ENCODE peak calls at places on chromosome 1, in seven cellular contexts. One of them, this sample, is unnamed.

GRCh38 chr1:162740755-162741154 is 49.7 kb upstream of the HSD17B7 start:
- DNase-seq in body of pancreas: no peak
- DNase-seq in neuronal stem cell: no peak
- DNase-seq in cardiac muscle cell: no peak
- DNase-seq in foreskin keratinocyte: no peak
- DNase-seq in spleen: no peak
- DNase-seq in neural progenitor cell: no peak
- DNase-seq in this sample: no peak

GRCh38 chr1:175072131-175072941 is 4.7 kb downstream of the TNN start:
- DNase-seq in cardiac muscle cell: peak
- DNase-seq in body of pancreas: no peak
- DNase-seq in neural progenitor cell: peak
- DNase-seq in foreskin keratinocyte: no peak
- DNase-seq in spleen: no peak
- DNase-seq in neuronal stem cell: no peak
- DNase-seq in this sample: peak

GRCh38 chr1:107433068-107433467 is 292.2 kb downstream of the NTNG1 start:
- DNase-seq in spleen: no peak
- DNase-seq in neuronal stem cell: no peak
- DNase-seq in foreskin keratinocyte: no peak
- DNase-seq in body of pancreas: no peak
- DNase-seq in cardiac muscle cell: no peak
- DNase-seq in neural progenitor cell: no peak
- DNase-seq in this sample: no peak

GRCh38 chr1:11487196-11487751 is 8.3 kb downstream of the DISP3 start:
- DNase-seq in cardiac muscle cell: no peak
- DNase-seq in spleen: peak
- DNase-seq in neuronal stem cell: no peak
- DNase-seq in neural progenitor cell: peak
- DNase-seq in body of pancreas: no peak
- DNase-seq in foreskin keratinocyte: no peak
- DNase-seq in this sample: no peak

GRCh38 chr1:92816732-92817131 is 15.1 kb upstream of the RPL5 start:
- DNase-seq in neuronal stem cell: no peak
- DNase-seq in body of pancreas: no peak
- DNase-seq in foreskin keratinocyte: no peak
- DNase-seq in neural progenitor cell: no peak
- DNase-seq in cardiac muscle cell: no peak
- DNase-seq in spleen: no peak
- DNase-seq in this sample: no peak

GRCh38 chr1:34683616-34684015 is 71.2 kb upstream of the GJB5 start:
- DNase-seq in foreskin keratinocyte: no peak
- DNase-seq in body of pancreas: no peak
- DNase-seq in spleen: no peak
- DNase-seq in neural progenitor cell: no peak
- DNase-seq in neuronal stem cell: no peak
- DNase-seq in cardiac muscle cell: no peak
- DNase-seq in this sample: no peak

GRCh38 chr1:17919525-17920439 is 164.6 kb downstream of the ACTL8 start:
- DNase-seq in spleen: peak
- DNase-seq in neural progenitor cell: peak
- DNase-seq in cardiac muscle cell: peak
- DNase-seq in body of pancreas: no peak
- DNase-seq in neuronal stem cell: peak
- DNase-seq in foreskin keratinocyte: no peak
- DNase-seq in this sample: no peak

GRCh38 chr1:199404191-199404590 is 623.3 kb upstream of the NR5A2 start:
- DNase-seq in body of pancreas: no peak
- DNase-seq in spleen: no peak
- DNase-seq in neuronal stem cell: no peak
- DNase-seq in neural progenitor cell: no peak
- DNase-seq in cardiac muscle cell: no peak
- DNase-seq in foreskin keratinocyte: no peak
- DNase-seq in this sample: no peak

GRCh38 chr1:95071539-95071938 is 1.2 kb downstream of the ALG14 start:
- DNase-seq in neuronal stem cell: no peak
- DNase-seq in neural progenitor cell: no peak
- DNase-seq in cardiac muscle cell: no peak
- DNase-seq in spleen: no peak
- DNase-seq in foreskin keratinocyte: no peak
- DNase-seq in body of pancreas: no peak
- DNase-seq in this sample: no peak

GRCh38 chr1:21251773-21252471 is 38.3 kb downstream of the ECE1 start:
- DNase-seq in neural progenitor cell: no peak
- DNase-seq in spleen: no peak
- DNase-seq in body of pancreas: peak
- DNase-seq in neuronal stem cell: no peak
- DNase-seq in foreskin keratinocyte: peak
- DNase-seq in cardiac muscle cell: no peak
- DNase-seq in this sample: peak

GRCh38 chr1:222769968-222770620 is 33.1 kb downstream of the FAM177B start:
- DNase-seq in neural progenitor cell: no peak
- DNase-seq in spleen: no peak
- DNase-seq in body of pancreas: no peak
- DNase-seq in neuronal stem cell: no peak
- DNase-seq in cardiac muscle cell: no peak
- DNase-seq in foreskin keratinocyte: no peak
- DNase-seq in this sample: no peak

GRCh38 chr1:93842750-93843500 is 36.1 kb downstream of the DNTTIP2 start:
- DNase-seq in neural progenitor cell: no peak
- DNase-seq in spleen: no peak
- DNase-seq in foreskin keratinocyte: no peak
- DNase-seq in body of pancreas: no peak
- DNase-seq in neuronal stem cell: no peak
- DNase-seq in cardiac muscle cell: no peak
- DNase-seq in this sample: no peak

GRCh38 chr1:107480548-107480947 is 339.7 kb downstream of the NTNG1 start:
- DNase-seq in body of pancreas: peak
- DNase-seq in neuronal stem cell: no peak
- DNase-seq in cardiac muscle cell: no peak
- DNase-seq in spleen: peak
- DNase-seq in foreskin keratinocyte: no peak
- DNase-seq in neural progenitor cell: no peak
- DNase-seq in this sample: no peak

GRCh38 chr1:16204216-16204615 is 8.2 kb downstream of the ARHGEF19 start:
- DNase-seq in neural progenitor cell: no peak
- DNase-seq in cardiac muscle cell: no peak
- DNase-seq in neuronal stem cell: no peak
- DNase-seq in spleen: no peak
- DNase-seq in body of pancreas: no peak
- DNase-seq in foreskin keratinocyte: no peak
- DNase-seq in this sample: no peak

GRCh38 chr1:49104575-49104974 is 327.9 kb upstream of the BEND5 start:
- DNase-seq in neuronal stem cell: no peak
- DNase-seq in neural progenitor cell: no peak
- DNase-seq in foreskin keratinocyte: no peak
- DNase-seq in spleen: no peak
- DNase-seq in cardiac muscle cell: no peak
- DNase-seq in body of pancreas: no peak
- DNase-seq in this sample: no peak

GRCh38 chr1:156703741-156704140 is 1.6 kb downstream of the CRABP2 start:
- DNase-seq in body of pancreas: no peak
- DNase-seq in neural progenitor cell: peak
- DNase-seq in cardiac muscle cell: no peak
- DNase-seq in foreskin keratinocyte: no peak
- DNase-seq in neuronal stem cell: no peak
- DNase-seq in spleen: no peak
- DNase-seq in this sample: no peak
- H3K27ac ChIP-seq in body of pancreas: no peak
- H3K27ac ChIP-seq in neural progenitor cell: no peak
- H3K27ac ChIP-seq in cardiac muscle cell: no peak
- H3K27ac ChIP-seq in foreskin keratinocyte: no peak
- H3K27ac ChIP-seq in neuronal stem cell: no peak
- H3K27ac ChIP-seq in spleen: no peak
- H3K27ac ChIP-seq in this sample: no peak

GRCh38 chr1:85216697-85217096 is 15.9 kb upstream of the SYDE2 start:
- DNase-seq in foreskin keratinocyte: no peak
- DNase-seq in neural progenitor cell: no peak
- DNase-seq in body of pancreas: no peak
- DNase-seq in neuronal stem cell: no peak
- DNase-seq in cardiac muscle cell: no peak
- DNase-seq in spleen: no peak
- DNase-seq in this sample: no peak
- H3K27ac ChIP-seq in foreskin keratinocyte: no peak
- H3K27ac ChIP-seq in neural progenitor cell: no peak
- H3K27ac ChIP-seq in body of pancreas: no peak
- H3K27ac ChIP-seq in neuronal stem cell: no peak
- H3K27ac ChIP-seq in cardiac muscle cell: no peak
- H3K27ac ChIP-seq in spleen: no peak
- H3K27ac ChIP-seq in this sample: no peak

GRCh38 chr1:154877370-154877974 is 7.4 kb upstream of the KCNN3 start:
- DNase-seq in foreskin keratinocyte: no peak
- DNase-seq in body of pancreas: peak
- DNase-seq in neuronal stem cell: no peak
- DNase-seq in spleen: no peak
- DNase-seq in neural progenitor cell: no peak
- DNase-seq in cardiac muscle cell: no peak
- DNase-seq in this sample: no peak
- H3K27ac ChIP-seq in foreskin keratinocyte: no peak
- H3K27ac ChIP-seq in body of pancreas: peak
- H3K27ac ChIP-seq in neuronal stem cell: no peak
- H3K27ac ChIP-seq in spleen: no peak
- H3K27ac ChIP-seq in neural progenitor cell: no peak
- H3K27ac ChIP-seq in cardiac muscle cell: no peak
- H3K27ac ChIP-seq in this sample: no peak

GRCh38 chr1:119632836-119633235 is 15.2 kb downstream of the ZNF697 start:
- DNase-seq in foreskin keratinocyte: no peak
- DNase-seq in neuronal stem cell: no peak
- DNase-seq in cardiac muscle cell: no peak
- DNase-seq in body of pancreas: no peak
- DNase-seq in neural progenitor cell: no peak
- DNase-seq in spleen: no peak
- DNase-seq in this sample: no peak

GRCh38 chr1:119631086-119631432 is 17.0 kb downstream of the ZNF697 start:
- DNase-seq in neuronal stem cell: no peak
- DNase-seq in foreskin keratinocyte: no peak
- DNase-seq in neural progenitor cell: no peak
- DNase-seq in body of pancreas: no peak
- DNase-seq in spleen: no peak
- DNase-seq in cardiac muscle cell: no peak
- DNase-seq in this sample: no peak

GRCh38 chr1:119633575-119634325 is 14.3 kb downstream of the ZNF697 start:
- DNase-seq in body of pancreas: no peak
- DNase-seq in spleen: no peak
- DNase-seq in neuronal stem cell: no peak
- DNase-seq in neural progenitor cell: no peak
- DNase-seq in foreskin keratinocyte: no peak
- DNase-seq in cardiac muscle cell: no peak
- DNase-seq in this sample: no peak

GRCh38 chr1:119631433-119632102 is 16.5 kb downstream of the ZNF697 start:
- DNase-seq in spleen: peak
- DNase-seq in foreskin keratinocyte: no peak
- DNase-seq in neural progenitor cell: peak
- DNase-seq in cardiac muscle cell: peak
- DNase-seq in body of pancreas: peak
- DNase-seq in neuronal stem cell: no peak
- DNase-seq in this sample: no peak

GRCh38 chr1:119632103-119632490 is 16.0 kb downstream of the ZNF697 start:
- DNase-seq in body of pancreas: no peak
- DNase-seq in neural progenitor cell: no peak
- DNase-seq in spleen: no peak
- DNase-seq in neuronal stem cell: no peak
- DNase-seq in foreskin keratinocyte: no peak
- DNase-seq in cardiac muscle cell: no peak
- DNase-seq in this sample: no peak
- H3K27ac ChIP-seq in body of pancreas: peak
- H3K27ac ChIP-seq in neural progenitor cell: no peak
- H3K27ac ChIP-seq in spleen: peak
- H3K27ac ChIP-seq in neuronal stem cell: no peak
- H3K27ac ChIP-seq in foreskin keratinocyte: no peak
- H3K27ac ChIP-seq in cardiac muscle cell: no peak
- H3K27ac ChIP-seq in this sample: no peak

GRCh38 chr1:41665962-41666917 is 181.8 kb upstream of the EDN2 start:
- DNase-seq in neuronal stem cell: no peak
- DNase-seq in neural progenitor cell: no peak
- DNase-seq in cardiac muscle cell: no peak
- DNase-seq in foreskin keratinocyte: no peak
- DNase-seq in body of pancreas: no peak
- DNase-seq in spleen: peak
- DNase-seq in this sample: no peak
- H3K27ac ChIP-seq in neuronal stem cell: no peak
- H3K27ac ChIP-seq in neural progenitor cell: no peak
- H3K27ac ChIP-seq in cardiac muscle cell: no peak
- H3K27ac ChIP-seq in foreskin keratinocyte: peak
- H3K27ac ChIP-seq in body of pancreas: peak
- H3K27ac ChIP-seq in spleen: peak
- H3K27ac ChIP-seq in this sample: no peak

DNA sequence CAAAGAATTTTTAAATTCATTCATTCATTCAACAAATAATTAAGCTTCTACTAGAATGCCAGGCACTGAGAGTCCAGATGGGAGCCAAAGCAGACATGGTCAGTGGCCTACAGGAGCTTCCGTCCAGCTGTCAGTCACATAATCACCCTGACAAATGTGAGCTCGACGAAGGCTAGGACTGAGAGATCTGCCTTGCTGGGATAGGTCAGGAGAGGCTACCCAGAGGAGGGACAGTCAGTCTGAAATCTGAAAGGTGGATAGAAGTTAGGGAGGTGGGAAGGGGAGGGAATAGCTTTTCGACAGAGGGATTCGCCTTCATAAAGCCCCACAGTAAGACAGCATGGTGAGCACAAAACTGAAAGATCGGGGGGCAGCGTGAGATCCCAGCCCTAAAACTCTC is 8.3 kb downstream of the EPHX1 start:
- DNase-seq in neural progenitor cell: no peak
- DNase-seq in cardiac muscle cell: no peak
- DNase-seq in neuronal stem cell: no peak
- DNase-seq in foreskin keratinocyte: no peak
- DNase-seq in spleen: no peak
- DNase-seq in body of pancreas: no peak
- DNase-seq in this sample: no peak
- H3K27ac ChIP-seq in neural progenitor cell: no peak
- H3K27ac ChIP-seq in cardiac muscle cell: no peak
- H3K27ac ChIP-seq in neuronal stem cell: no peak
- H3K27ac ChIP-seq in foreskin keratinocyte: no peak
- H3K27ac ChIP-seq in spleen: peak
- H3K27ac ChIP-seq in body of pancreas: peak
- H3K27ac ChIP-seq in this sample: no peak